ENCODE peak calls at places on chromosomes 6 and 20, in seven cellular contexts. C is ovary; B is aorta; S is pancreas; G is CD4-positive, alpha-beta T cell; T is iPS DF 6.9; R is CD8-positive, alpha-beta memory T cell. V is an unnamed sample.

GRCh38 chr20:10857362-10858070 is 183.7 kb upstream of the JAG1 start:
- DNase-seq in C (no peak), B (peak), S (no peak), G (no peak), T (no peak), R (no peak), V (no peak)

GRCh38 chr6:10658910-10659696 is 35.3 kb downstream of the C6orf52 start:
- DNase-seq in C (no peak), B (no peak), S (no peak), G (no peak), T (no peak), R (no peak), V (no peak)

GRCh38 chr6:119040229-119040628 is 38.2 kb downstream of the FAM184A start:
- DNase-seq in C (no peak), B (no peak), S (no peak), G (no peak), T (no peak), R (no peak), V (no peak)

GRCh38 chr6:125201961-125202729 is 48.6 kb downstream of the TPD52L1 start:
- DNase-seq in C (no peak), B (peak), S (peak), G (no peak), T (no peak), R (no peak), V (no peak)

GRCh38 chr6:67201563-67201962 is 1433.5 kb upstream of the ADGRB3 start:
- DNase-seq in C (no peak), B (no peak), S (no peak), G (no peak), T (no peak), R (no peak), V (no peak)

GRCh38 chr6:56650191-56650590 is 7.5 kb upstream of the DST start:
- DNase-seq in C (no peak), B (no peak), S (no peak), G (no peak), T (no peak), R (no peak), V (no peak)

GRCh38 chr20:5865604-5866003 is 84.7 kb downstream of the TRMT6 start:
- DNase-seq in C (no peak), B (no peak), S (no peak), G (no peak), T (no peak), R (no peak), V (no peak)

GRCh38 chr6:122770835-122771601 is 8.5 kb upstream of the FABP7 start:
- DNase-seq in C (no peak), B (no peak), S (no peak), G (no peak), T (no peak), R (no peak), V (no peak)

GRCh38 chr20:19944772-19945459 is 72.2 kb upstream of the NAA20 start:
- DNase-seq in C (no peak), B (no peak), S (no peak), G (no peak), T (no peak), R (no peak), V (no peak)

GRCh38 chr20:23043376-23043775 is 6.1 kb downstream of the THBD start:
- DNase-seq in C (no peak), B (no peak), S (no peak), G (no peak), T (no peak), R (no peak), V (no peak)

GRCh38 chr6:4906293-4906941 is 97.4 kb downstream of the RPP40 start:
- DNase-seq in C (no peak), B (no peak), S (no peak), G (no peak), T (no peak), R (no peak), V (no peak)
- H3K27ac ChIP-seq in C (no peak), B (no peak), S (no peak), G (no peak), T (no peak), R (no peak), V (peak)

GRCh38 chr6:135147637-135148592 is 33.2 kb upstream of the MYB start:
- DNase-seq in C (no peak), B (no peak), S (no peak), G (no peak), T (no peak), R (no peak), V (no peak)
- H3K27ac ChIP-seq in C (no peak), B (no peak), S (no peak), G (no peak), T (no peak), R (peak), V (no peak)

GRCh38 chr20:35653893-35654292 is 10.8 kb downstream of the CPNE1 start:
- DNase-seq in C (no peak), B (no peak), S (no peak), G (no peak), T (no peak), R (no peak), V (no peak)
- H3K27ac ChIP-seq in C (no peak), B (no peak), S (no peak), G (no peak), T (no peak), R (no peak), V (no peak)

DNA sequence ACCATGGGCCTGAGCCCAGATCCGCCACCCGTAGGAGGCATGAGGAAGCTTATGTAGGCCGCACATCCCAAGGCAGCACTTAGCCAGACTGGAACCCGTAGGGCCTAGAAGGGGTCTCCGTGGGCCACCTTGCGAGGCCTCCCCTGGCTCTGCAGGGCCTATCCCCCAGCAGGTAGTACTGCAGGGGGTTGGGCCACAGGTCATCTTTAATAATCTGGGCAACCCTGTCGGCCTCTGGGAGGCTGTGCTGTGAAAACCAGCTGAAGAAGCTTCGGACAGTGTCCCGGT is 18.5 kb downstream of the PLAGL2 start:
- DNase-seq in C (no peak), B (no peak), S (no peak), G (no peak), T (no peak), R (no peak), V (no peak)
- H3K27ac ChIP-seq in C (no peak), B (no peak), S (no peak), G (no peak), T (no peak), R (no peak), V (no peak)

GRCh38 chr20:44573501-44573869 is 8.9 kb upstream of the PKIG start:
- DNase-seq in C (no peak), B (no peak), S (no peak), G (no peak), T (no peak), R (no peak), V (no peak)

GRCh38 chr20:44572551-44573500 is 9.6 kb upstream of the PKIG start:
- DNase-seq in C (peak), B (no peak), S (no peak), G (no peak), T (no peak), R (no peak), V (peak)

GRCh38 chr20:44574372-44574771 is 8.0 kb upstream of the PKIG start:
- DNase-seq in C (no peak), B (no peak), S (no peak), G (no peak), T (no peak), R (no peak), V (no peak)

GRCh38 chr20:44570369-44570768 is 12.0 kb upstream of the PKIG start:
- DNase-seq in C (no peak), B (no peak), S (no peak), G (no peak), T (no peak), R (no peak), V (no peak)

GRCh38 chr20:44571367-44571766 is 11.0 kb upstream of the PKIG start:
- DNase-seq in C (no peak), B (no peak), S (no peak), G (no peak), T (no peak), R (no peak), V (no peak)
- H3K27ac ChIP-seq in C (no peak), B (no peak), S (no peak), G (no peak), T (no peak), R (no peak), V (peak)

DNA sequence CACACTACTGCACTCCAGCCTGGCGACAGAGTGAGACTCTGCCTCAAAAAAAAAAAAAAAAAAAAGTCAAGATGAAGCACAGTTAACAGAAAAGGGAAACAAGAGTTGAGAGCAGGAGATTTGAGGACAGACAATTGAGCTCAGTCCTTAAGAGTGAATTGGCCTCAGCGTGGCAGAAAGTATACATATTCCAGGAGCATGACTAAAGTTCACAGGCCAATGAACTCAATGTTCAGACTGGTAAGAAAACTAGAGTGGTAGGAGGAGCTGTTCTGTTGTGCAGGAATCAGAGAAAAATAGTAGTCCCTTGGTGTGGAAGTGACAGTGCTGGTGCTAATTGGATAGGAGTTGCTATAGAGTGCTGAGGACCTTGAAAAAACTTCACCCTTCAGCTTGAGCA is 60.0 kb downstream of the NRN1 start:
- DNase-seq in C (no peak), B (no peak), S (no peak), G (no peak), T (no peak), R (no peak), V (no peak)
- H3K27ac ChIP-seq in C (no peak), B (no peak), S (no peak), G (no peak), T (no peak), R (no peak), V (no peak)

GRCh38 chr6:26216015-26216885 is 129.0 kb downstream of the HFE start:
- DNase-seq in C (peak), B (peak), S (no peak), G (peak), T (no peak), R (peak), V (no peak)

GRCh38 chr6:26213334-26214075 is 126.3 kb downstream of the HFE start:
- DNase-seq in C (no peak), B (no peak), S (no peak), G (no peak), T (no peak), R (no peak), V (no peak)

GRCh38 chr6:26216886-26217713 is 129.9 kb downstream of the HFE start:
- DNase-seq in C (peak), B (peak), S (peak), G (peak), T (no peak), R (no peak), V (no peak)

GRCh38 chr6:26214826-26215199 is 127.6 kb downstream of the HFE start:
- DNase-seq in C (no peak), B (no peak), S (no peak), G (no peak), T (no peak), R (no peak), V (no peak)

GRCh38 chr6:26215200-26216014 is 128.2 kb downstream of the HFE start:
- DNase-seq in C (no peak), B (no peak), S (no peak), G (peak), T (no peak), R (peak), V (no peak)
- H3K27ac ChIP-seq in C (no peak), B (peak), S (no peak), G (peak), T (peak), R (peak), V (no peak)

GRCh38 chr20:32509639-32510066 is 75.5 kb downstream of the NOL4L start:
- DNase-seq in C (no peak), B (peak), S (no peak), G (peak), T (no peak), R (peak), V (no peak)
- H3K27ac ChIP-seq in C (no peak), B (no peak), S (no peak), G (peak), T (no peak), R (peak), V (no peak)